ENCODE peak calls at places on chromosomes 16 and 17, in five cellular contexts. A is head of caudate nucleus; I is Kasumi-1; Q is NCI-H1417; R is activated CD8-positive, alpha-beta T cell treated with anti-CD3 and anti-CD28 coated beads, Interleukin-2, amount 10 ng/mL, durations not matched to agents 7 days and 5 days. C is an unnamed sample.

GRCh38 chr17:4947411-4948165 is 742 bp downstream of the PFN1 start:
- DNase-seq in Q (no peak), I (peak), R (peak), A (peak), C (peak)

GRCh38 chr17:65175952-65176351 is 38.8 kb downstream of the RGS9 start:
- DNase-seq in I (no peak), A (no peak), Q (no peak), R (no peak), C (no peak)

GRCh38 chr17:1730004-1730344 is 5.5 kb downstream of the WDR81 start:
- DNase-seq in I (no peak), A (no peak), Q (no peak), R (no peak), C (no peak)

GRCh38 chr17:76992911-76993310 is 124.7 kb downstream of the MGAT5B start:
- DNase-seq in R (no peak), Q (no peak), A (no peak), I (no peak), C (no peak)

GRCh38 chr16:9447195-9447551 is 355.7 kb downstream of the HAPSTR1 start:
- DNase-seq in R (no peak), Q (no peak), I (no peak), A (no peak), C (no peak)

GRCh38 chr16:75248536-75249380 is 2.7 kb downstream of the BCAR1 start:
- DNase-seq in R (no peak), I (no peak), Q (no peak), A (no peak), C (no peak)

GRCh38 chr16:2121853-2122252 is 13.8 kb downstream of the PKD1 start:
- DNase-seq in Q (no peak), R (no peak), A (peak), I (no peak), C (no peak)

GRCh38 chr17:48307814-48308411 is 122.1 kb downstream of the SKAP1 start:
- DNase-seq in R (peak), I (peak), A (peak), Q (peak), C (peak)

GRCh38 chr17:56912105-56912999 is 1.5 kb downstream of the TRIM25 start:
- DNase-seq in A (no peak), I (no peak), R (no peak), Q (no peak), C (peak)

GRCh38 chr17:17111401-17112393 is 69.4 kb downstream of the MPRIP start:
- DNase-seq in A (no peak), I (no peak), Q (no peak), R (no peak), C (no peak)

GRCh38 chr17:4587195-4587594 is 2.9 kb downstream of the SMTNL2 start:
- DNase-seq in Q (no peak), A (no peak), I (no peak), R (no peak), C (no peak)

GRCh38 chr17:32953883-32954282 is 25.9 kb downstream of the TMEM98 start:
- DNase-seq in R (no peak), A (no peak), Q (no peak), I (no peak), C (no peak)

GRCh38 chr16:30006095-30006473 is 4.7 kb downstream of the DOC2A start:
- DNase-seq in A (no peak), R (no peak), Q (no peak), I (no peak), C (no peak)

GRCh38 chr17:42179911-42180410 is 981 bp downstream of the KCNH4 start:
- DNase-seq in A (no peak), I (peak), R (peak), Q (peak), C (peak)

GRCh38 chr17:77372444-77373297 is 231.9 kb downstream of the SEC14L1 start:
- DNase-seq in I (peak), A (no peak), Q (no peak), R (peak), C (peak)

GRCh38 chr17:7579001-7579838 is at the start of gene CD68:
- DNase-seq in I (peak), A (peak), Q (no peak), R (peak), C (peak)

GRCh38 chr17:80069886-80070177 is 31.5 kb upstream of the GAA start:
- DNase-seq in A (no peak), R (no peak), I (no peak), Q (no peak), C (no peak)

GRCh38 chr17:50063516-50064252 is 7.8 kb downstream of the ITGA3 start:
- DNase-seq in Q (no peak), A (no peak), I (no peak), R (no peak), C (no peak)

GRCh38 chr17:1776328-1776727 is 14.5 kb downstream of the SERPINF1 start:
- DNase-seq in Q (no peak), I (no peak), A (no peak), R (no peak), C (no peak)

GRCh38 chr17:17741346-17742023 is 60.2 kb downstream of the RAI1 start:
- DNase-seq in R (no peak), Q (no peak), I (no peak), A (peak), C (no peak)

GRCh38 chr17:82198092-82198491 is 14.6 kb downstream of the CCDC57 start:
- DNase-seq in R (peak), Q (no peak), A (no peak), I (no peak), C (no peak)

GRCh38 chr17:62854026-62854425 is 45.9 kb upstream of the MARCHF10 start:
- DNase-seq in Q (no peak), R (no peak), A (no peak), I (no peak), C (no peak)

GRCh38 chr17:76781056-76781982 is 43.4 kb downstream of the MFSD11 start:
- DNase-seq in I (no peak), Q (no peak), R (no peak), A (no peak), C (peak)

GRCh38 chr16:67533024-67533560 is 4.5 kb downstream of the RIPOR1 start:
- DNase-seq in R (no peak), A (no peak), I (no peak), Q (no peak), C (no peak)

GRCh38 chr17:79036609-79037008 is 12.6 kb downstream of the C1QTNF1 start:
- DNase-seq in I (peak), A (no peak), Q (no peak), R (no peak), C (peak)

GRCh38 chr17:48642059-48642842 is 16.1 kb upstream of the HOXB9 start:
- DNase-seq in A (no peak), I (no peak), Q (no peak), R (no peak), C (no peak)

GRCh38 chr16:54165174-54165911 is 121.2 kb downstream of the IRX3 start:
- DNase-seq in R (no peak), Q (no peak), A (no peak), I (no peak), C (peak)

GRCh38 chr16:67942200-67942509 is 1.8 kb downstream of the LCAT start:
- DNase-seq in Q (no peak), R (peak), A (no peak), I (peak), C (peak)

C was measured in NB4.